ENCODE peak calls at places on chromosomes 13 and 19, in seven cellular contexts. One of them, this sample, is unnamed.

GRCh38 chr19:33430674-33431277 is 57.3 kb downstream of the CEBPG start:
- DNase-seq in cardiac muscle cell: peak
- DNase-seq in IMR-90: peak
- DNase-seq in GM23338: peak
- DNase-seq in osteocyte: no peak
- DNase-seq in astrocyte of the spinal cord: peak
- DNase-seq in epithelial cell of proximal tubule: no peak
- DNase-seq in this sample: peak

GRCh38 chr19:51110666-51110971 is 2.4 kb upstream of the CTU1 start:
- DNase-seq in cardiac muscle cell: no peak
- DNase-seq in IMR-90: no peak
- DNase-seq in GM23338: no peak
- DNase-seq in osteocyte: no peak
- DNase-seq in astrocyte of the spinal cord: no peak
- DNase-seq in epithelial cell of proximal tubule: no peak
- DNase-seq in this sample: no peak

GRCh38 chr19:35362261-35363000 is 4.2 kb downstream of the FFAR3 start:
- DNase-seq in cardiac muscle cell: no peak
- DNase-seq in IMR-90: no peak
- DNase-seq in GM23338: no peak
- DNase-seq in osteocyte: peak
- DNase-seq in astrocyte of the spinal cord: no peak
- DNase-seq in epithelial cell of proximal tubule: no peak
- DNase-seq in this sample: no peak

GRCh38 chr13:79547821-79548220 is 66.9 kb downstream of the NDFIP2 start:
- DNase-seq in cardiac muscle cell: peak
- DNase-seq in IMR-90: no peak
- DNase-seq in GM23338: no peak
- DNase-seq in osteocyte: no peak
- DNase-seq in astrocyte of the spinal cord: no peak
- DNase-seq in epithelial cell of proximal tubule: no peak
- DNase-seq in this sample: no peak

GRCh38 chr13:102846261-102847015 is 606 bp downstream of the ERCC5 start:
- DNase-seq in cardiac muscle cell: peak
- DNase-seq in IMR-90: peak
- DNase-seq in GM23338: peak
- DNase-seq in osteocyte: no peak
- DNase-seq in astrocyte of the spinal cord: peak
- DNase-seq in epithelial cell of proximal tubule: no peak
- DNase-seq in this sample: no peak

GRCh38 chr13:98565726-98566577 is 11.0 kb downstream of the STK24 start:
- DNase-seq in cardiac muscle cell: peak
- DNase-seq in IMR-90: no peak
- DNase-seq in GM23338: no peak
- DNase-seq in osteocyte: no peak
- DNase-seq in astrocyte of the spinal cord: no peak
- DNase-seq in epithelial cell of proximal tubule: no peak
- DNase-seq in this sample: no peak

GRCh38 chr13:43159007-43159406 is 135.6 kb downstream of the DNAJC15 start:
- DNase-seq in cardiac muscle cell: peak
- DNase-seq in IMR-90: peak
- DNase-seq in GM23338: peak
- DNase-seq in osteocyte: no peak
- DNase-seq in astrocyte of the spinal cord: peak
- DNase-seq in epithelial cell of proximal tubule: no peak
- DNase-seq in this sample: no peak

GRCh38 chr19:55089279-55089944 is 13.7 kb downstream of the EPS8L1 start:
- DNase-seq in cardiac muscle cell: no peak
- DNase-seq in IMR-90: no peak
- DNase-seq in GM23338: no peak
- DNase-seq in osteocyte: no peak
- DNase-seq in astrocyte of the spinal cord: no peak
- DNase-seq in epithelial cell of proximal tubule: no peak
- DNase-seq in this sample: no peak

GRCh38 chr19:30781519-30781918 is 409.3 kb downstream of the ZNF536 start:
- DNase-seq in cardiac muscle cell: no peak
- DNase-seq in IMR-90: no peak
- DNase-seq in GM23338: no peak
- DNase-seq in osteocyte: peak
- DNase-seq in astrocyte of the spinal cord: no peak
- DNase-seq in epithelial cell of proximal tubule: no peak
- DNase-seq in this sample: no peak

GRCh38 chr13:83865161-83866137 is 16.8 kb downstream of the SLITRK1 start:
- DNase-seq in cardiac muscle cell: no peak
- DNase-seq in IMR-90: no peak
- DNase-seq in GM23338: no peak
- DNase-seq in osteocyte: no peak
- DNase-seq in astrocyte of the spinal cord: no peak
- DNase-seq in epithelial cell of proximal tubule: no peak
- DNase-seq in this sample: no peak

GRCh38 chr19:32130241-32130753 is 215.1 kb upstream of the ZNF507 start:
- DNase-seq in cardiac muscle cell: no peak
- DNase-seq in IMR-90: no peak
- DNase-seq in GM23338: no peak
- DNase-seq in osteocyte: no peak
- DNase-seq in astrocyte of the spinal cord: no peak
- DNase-seq in epithelial cell of proximal tubule: no peak
- DNase-seq in this sample: no peak

GRCh38 chr13:77697208-77698103 is at the start of gene SLAIN1:
- DNase-seq in cardiac muscle cell: peak
- DNase-seq in IMR-90: peak
- DNase-seq in GM23338: peak
- DNase-seq in osteocyte: no peak
- DNase-seq in astrocyte of the spinal cord: peak
- DNase-seq in epithelial cell of proximal tubule: no peak
- DNase-seq in this sample: peak

GRCh38 chr19:6229951-6230712 is 49.6 kb downstream of the MLLT1 start:
- DNase-seq in cardiac muscle cell: no peak
- DNase-seq in IMR-90: no peak
- DNase-seq in GM23338: no peak
- DNase-seq in osteocyte: no peak
- DNase-seq in astrocyte of the spinal cord: no peak
- DNase-seq in epithelial cell of proximal tubule: no peak
- DNase-seq in this sample: no peak

GRCh38 chr19:3466630-3467029 is 13.7 kb downstream of the SMIM24 start:
- DNase-seq in cardiac muscle cell: no peak
- DNase-seq in IMR-90: no peak
- DNase-seq in GM23338: no peak
- DNase-seq in osteocyte: no peak
- DNase-seq in astrocyte of the spinal cord: no peak
- DNase-seq in epithelial cell of proximal tubule: no peak
- DNase-seq in this sample: no peak

GRCh38 chr13:114063545-114064515 is 68.6 kb downstream of the RASA3 start:
- DNase-seq in cardiac muscle cell: peak
- DNase-seq in IMR-90: peak
- DNase-seq in GM23338: no peak
- DNase-seq in osteocyte: no peak
- DNase-seq in astrocyte of the spinal cord: peak
- DNase-seq in epithelial cell of proximal tubule: no peak
- DNase-seq in this sample: no peak

DNA sequence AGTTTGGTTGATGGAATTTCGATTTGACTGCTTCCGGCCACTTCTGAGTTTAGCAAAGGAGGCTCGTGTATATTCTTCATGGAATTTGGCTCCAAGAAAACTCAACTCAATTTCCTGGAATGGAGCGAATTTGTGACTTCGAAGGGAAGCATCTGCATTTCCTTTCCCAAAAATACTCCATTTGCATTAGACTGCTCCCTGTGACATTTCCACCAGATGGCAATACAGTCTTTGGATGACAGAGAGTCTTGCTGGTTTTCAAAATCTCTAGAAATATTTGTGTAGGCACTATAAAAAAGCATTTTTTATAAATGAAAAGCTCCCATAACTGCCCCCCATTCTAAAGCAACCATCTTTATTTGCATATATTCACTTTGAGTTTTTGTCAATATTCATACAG is 4.1 kb downstream of the C1QTNF9 start:
- DNase-seq in cardiac muscle cell: peak
- DNase-seq in IMR-90: peak
- DNase-seq in GM23338: peak
- DNase-seq in osteocyte: no peak
- DNase-seq in astrocyte of the spinal cord: no peak
- DNase-seq in epithelial cell of proximal tubule: no peak
- DNase-seq in this sample: no peak
- TF ChIP-seq CTCF in cardiac muscle cell: peak
- TF ChIP-seq CTCF in IMR-90: peak
- TF ChIP-seq CTCF in GM23338: peak
- TF ChIP-seq CTCF in osteocyte: peak
- TF ChIP-seq CTCF in astrocyte of the spinal cord: peak
- TF ChIP-seq CTCF in epithelial cell of proximal tubule: peak
- TF ChIP-seq CTCF in this sample: peak

DNA sequence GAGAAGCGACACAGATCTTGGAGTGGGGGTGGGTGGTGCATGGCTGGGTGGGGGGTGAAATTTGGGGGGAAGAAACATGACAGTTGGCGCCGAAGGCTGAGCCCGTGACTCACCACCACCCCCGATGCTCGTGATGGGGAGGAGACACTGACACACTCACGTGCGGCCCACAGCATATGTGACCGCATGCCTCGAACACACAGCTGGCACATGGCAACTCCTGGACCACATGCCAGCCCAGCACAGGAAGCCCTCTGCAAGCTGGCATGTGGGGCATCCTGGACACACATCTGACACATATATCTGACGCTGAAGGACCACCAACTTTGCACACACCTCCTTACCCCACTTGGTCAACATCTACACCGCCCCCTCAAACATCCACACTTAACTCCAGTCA is 1.2 kb upstream of the GRIK5 start:
- DNase-seq in cardiac muscle cell: no peak
- DNase-seq in IMR-90: no peak
- DNase-seq in GM23338: no peak
- DNase-seq in osteocyte: no peak
- DNase-seq in astrocyte of the spinal cord: no peak
- DNase-seq in epithelial cell of proximal tubule: no peak
- DNase-seq in this sample: no peak
- TF ChIP-seq CTCF in cardiac muscle cell: no peak
- TF ChIP-seq CTCF in IMR-90: no peak
- TF ChIP-seq CTCF in GM23338: no peak
- TF ChIP-seq CTCF in osteocyte: no peak
- TF ChIP-seq CTCF in astrocyte of the spinal cord: no peak
- TF ChIP-seq CTCF in epithelial cell of proximal tubule: no peak
- TF ChIP-seq CTCF in this sample: no peak

GRCh38 chr19:49473868-49474544 is at the start of gene FLT3LG:
- DNase-seq in cardiac muscle cell: peak
- DNase-seq in IMR-90: peak
- DNase-seq in GM23338: peak
- DNase-seq in osteocyte: peak
- DNase-seq in astrocyte of the spinal cord: peak
- DNase-seq in epithelial cell of proximal tubule: no peak
- DNase-seq in this sample: no peak
- TF ChIP-seq CTCF in cardiac muscle cell: peak
- TF ChIP-seq CTCF in IMR-90: peak
- TF ChIP-seq CTCF in GM23338: peak
- TF ChIP-seq CTCF in osteocyte: peak
- TF ChIP-seq CTCF in astrocyte of the spinal cord: peak
- TF ChIP-seq CTCF in epithelial cell of proximal tubule: peak
- TF ChIP-seq CTCF in this sample: peak

GRCh38 chr19:43773725-43774102 is 7.1 kb downstream of the KCNN4 start:
- DNase-seq in cardiac muscle cell: no peak
- DNase-seq in IMR-90: no peak
- DNase-seq in GM23338: peak
- DNase-seq in osteocyte: no peak
- DNase-seq in astrocyte of the spinal cord: no peak
- DNase-seq in epithelial cell of proximal tubule: no peak
- DNase-seq in this sample: no peak

GRCh38 chr19:43776285-43776684 is 4.5 kb downstream of the KCNN4 start:
- DNase-seq in cardiac muscle cell: no peak
- DNase-seq in IMR-90: no peak
- DNase-seq in GM23338: no peak
- DNase-seq in osteocyte: no peak
- DNase-seq in astrocyte of the spinal cord: no peak
- DNase-seq in epithelial cell of proximal tubule: no peak
- DNase-seq in this sample: no peak

GRCh38 chr19:43777163-43777700 is 3.5 kb downstream of the KCNN4 start:
- DNase-seq in cardiac muscle cell: no peak
- DNase-seq in IMR-90: peak
- DNase-seq in GM23338: no peak
- DNase-seq in osteocyte: no peak
- DNase-seq in astrocyte of the spinal cord: peak
- DNase-seq in epithelial cell of proximal tubule: no peak
- DNase-seq in this sample: no peak

GRCh38 chr19:43775299-43775890 is 5.4 kb downstream of the KCNN4 start:
- DNase-seq in cardiac muscle cell: no peak
- DNase-seq in IMR-90: no peak
- DNase-seq in GM23338: no peak
- DNase-seq in osteocyte: no peak
- DNase-seq in astrocyte of the spinal cord: no peak
- DNase-seq in epithelial cell of proximal tubule: no peak
- DNase-seq in this sample: no peak

DNA sequence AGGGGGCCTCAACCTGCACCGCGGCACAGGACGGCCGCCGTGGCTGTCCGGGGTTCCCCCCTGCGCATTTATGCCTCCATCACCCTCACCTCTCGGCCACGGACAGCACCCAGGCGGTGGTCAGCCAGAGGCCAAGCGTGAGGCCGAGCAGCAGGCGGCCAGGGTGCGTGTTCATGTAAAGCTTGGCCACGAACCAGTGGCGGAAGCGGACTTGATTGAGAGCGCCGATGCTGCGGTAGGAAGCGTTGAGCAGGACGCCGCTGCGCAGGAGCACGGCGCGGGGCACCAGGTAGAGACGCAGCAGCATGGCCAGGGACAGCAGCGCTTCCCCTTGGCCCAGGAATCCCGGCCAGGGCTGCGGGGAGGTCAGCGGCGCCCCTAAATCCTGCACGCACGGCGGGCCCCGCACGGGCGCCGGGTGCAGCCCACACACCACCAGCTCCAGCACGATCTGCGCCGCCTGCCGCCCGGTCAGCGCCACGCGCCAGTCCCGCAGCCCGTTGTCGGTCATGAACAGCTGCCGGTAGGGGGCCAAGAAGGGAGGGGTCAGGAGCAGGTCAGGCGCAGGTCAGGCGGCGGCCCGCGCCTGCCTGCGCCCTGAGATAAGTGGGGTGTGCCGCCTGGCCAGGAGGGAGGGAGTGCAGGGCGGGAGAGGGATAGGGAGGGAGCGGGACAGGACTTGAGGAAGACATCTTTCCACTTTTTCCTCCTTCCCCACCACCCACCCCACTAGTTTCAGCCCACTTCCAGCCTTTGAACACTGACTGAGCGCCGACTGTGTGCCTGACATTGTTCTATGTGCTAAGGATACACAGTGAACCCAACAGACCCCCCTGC is 6.5 kb downstream of the KCNN4 start:
- DNase-seq in cardiac muscle cell: peak
- DNase-seq in IMR-90: peak
- DNase-seq in GM23338: peak
- DNase-seq in osteocyte: no peak
- DNase-seq in astrocyte of the spinal cord: no peak
- DNase-seq in epithelial cell of proximal tubule: no peak
- DNase-seq in this sample: no peak
- TF ChIP-seq CTCF in cardiac muscle cell: peak
- TF ChIP-seq CTCF in IMR-90: peak
- TF ChIP-seq CTCF in GM23338: peak
- TF ChIP-seq CTCF in osteocyte: peak
- TF ChIP-seq CTCF in astrocyte of the spinal cord: peak
- TF ChIP-seq CTCF in epithelial cell of proximal tubule: peak
- TF ChIP-seq CTCF in this sample: peak

GRCh38 chr13:60226507-60226906 is 62.8 kb upstream of the DIAPH3 start:
- DNase-seq in cardiac muscle cell: peak
- DNase-seq in IMR-90: peak
- DNase-seq in GM23338: peak
- DNase-seq in osteocyte: no peak
- DNase-seq in astrocyte of the spinal cord: peak
- DNase-seq in epithelial cell of proximal tubule: no peak
- DNase-seq in this sample: no peak
- TF ChIP-seq CTCF in cardiac muscle cell: peak
- TF ChIP-seq CTCF in IMR-90: peak
- TF ChIP-seq CTCF in GM23338: peak
- TF ChIP-seq CTCF in osteocyte: peak
- TF ChIP-seq CTCF in astrocyte of the spinal cord: peak
- TF ChIP-seq CTCF in epithelial cell of proximal tubule: peak
- TF ChIP-seq CTCF in this sample: peak